ENCODE peak calls at places on chromosome 6, in four cellular contexts. One of them, this sample, is unnamed. For H3K27me3 and H3K4me1, the result is how much of the 10 kb centered on the place peaks cover.

GRCh38 chr6:101226677-101227135 is 166.8 kb upstream of the GRIK2 start:
- DNase-seq in mesenchymal stem cell: peak
- DNase-seq in PC-3: peak
- DNase-seq in esophagus squamous epithelium: no peak
- DNase-seq in this sample: no peak

GRCh38 chr6:39847216-39847615 is 55.0 kb downstream of the DAAM2 start:
- DNase-seq in mesenchymal stem cell: no peak
- DNase-seq in PC-3: no peak
- DNase-seq in esophagus squamous epithelium: no peak
- DNase-seq in this sample: peak

GRCh38 chr6:91273729-91274128 is 686.9 kb upstream of the MAP3K7 start:
- DNase-seq in mesenchymal stem cell: no peak
- DNase-seq in PC-3: no peak
- DNase-seq in esophagus squamous epithelium: no peak
- DNase-seq in this sample: no peak

GRCh38 chr6:52136055-52136454 is 48.6 kb upstream of the PKHD1 start:
- DNase-seq in mesenchymal stem cell: no peak
- DNase-seq in PC-3: no peak
- DNase-seq in esophagus squamous epithelium: no peak
- DNase-seq in this sample: no peak

GRCh38 chr6:169167581-169168301 is 85.9 kb downstream of the THBS2 start:
- DNase-seq in mesenchymal stem cell: peak
- DNase-seq in PC-3: no peak
- DNase-seq in esophagus squamous epithelium: no peak
- DNase-seq in this sample: peak

GRCh38 chr6:164283574-164283973 is 869.1 kb downstream of the QKI start:
- DNase-seq in mesenchymal stem cell: no peak
- DNase-seq in PC-3: no peak
- DNase-seq in esophagus squamous epithelium: no peak
- DNase-seq in this sample: no peak

GRCh38 chr6:137688230-137688971 is 178.7 kb upstream of the TNFAIP3 start:
- DNase-seq in mesenchymal stem cell: no peak
- DNase-seq in PC-3: no peak
- DNase-seq in esophagus squamous epithelium: no peak
- DNase-seq in this sample: no peak

GRCh38 chr6:158397578-158397977 is 85.3 kb downstream of the TULP4 start:
- DNase-seq in esophagus squamous epithelium: no peak
- DNase-seq in PC-3: no peak
- DNase-seq in mesenchymal stem cell: no peak
- DNase-seq in this sample: no peak

GRCh38 chr6:80690611-80691090 is 584.2 kb downstream of the BCKDHB start:
- DNase-seq in mesenchymal stem cell: peak
- DNase-seq in PC-3: no peak
- DNase-seq in esophagus squamous epithelium: no peak
- DNase-seq in this sample: no peak

GRCh38 chr6:1704711-1705110 is 95.0 kb downstream of the FOXC1 start:
- DNase-seq in PC-3: no peak
- DNase-seq in mesenchymal stem cell: no peak
- DNase-seq in esophagus squamous epithelium: no peak
- DNase-seq in this sample: no peak

GRCh38 chr6:69696273-69696672 is 100.5 kb downstream of the LMBRD1 start:
- DNase-seq in mesenchymal stem cell: peak
- DNase-seq in esophagus squamous epithelium: no peak
- DNase-seq in PC-3: peak
- DNase-seq in this sample: no peak

GRCh38 chr6:159444073-159444472 is 249.0 kb downstream of the SOD2 start:
- DNase-seq in esophagus squamous epithelium: no peak
- DNase-seq in PC-3: no peak
- DNase-seq in mesenchymal stem cell: no peak
- DNase-seq in this sample: no peak

GRCh38 chr6:47736083-47736700 is 37.8 kb downstream of the ADGRF4 start:
- DNase-seq in PC-3: peak
- DNase-seq in esophagus squamous epithelium: no peak
- DNase-seq in mesenchymal stem cell: no peak
- DNase-seq in this sample: no peak

GRCh38 chr6:90111387-90111786 is 185.3 kb downstream of the BACH2 start:
- DNase-seq in PC-3: no peak
- DNase-seq in mesenchymal stem cell: no peak
- DNase-seq in esophagus squamous epithelium: no peak
- DNase-seq in this sample: no peak

GRCh38 chr6:90109141-90109540 is 187.5 kb downstream of the BACH2 start:
- DNase-seq in PC-3: no peak
- DNase-seq in mesenchymal stem cell: no peak
- DNase-seq in esophagus squamous epithelium: no peak
- DNase-seq in this sample: no peak

GRCh38 chr6:90113389-90113788 is 183.3 kb downstream of the BACH2 start:
- DNase-seq in esophagus squamous epithelium: no peak
- DNase-seq in PC-3: no peak
- DNase-seq in mesenchymal stem cell: no peak
- DNase-seq in this sample: no peak

GRCh38 chr6:90107721-90108364 is 188.8 kb downstream of the BACH2 start:
- DNase-seq in PC-3: no peak
- DNase-seq in esophagus squamous epithelium: no peak
- DNase-seq in mesenchymal stem cell: no peak
- DNase-seq in this sample: no peak

DNA sequence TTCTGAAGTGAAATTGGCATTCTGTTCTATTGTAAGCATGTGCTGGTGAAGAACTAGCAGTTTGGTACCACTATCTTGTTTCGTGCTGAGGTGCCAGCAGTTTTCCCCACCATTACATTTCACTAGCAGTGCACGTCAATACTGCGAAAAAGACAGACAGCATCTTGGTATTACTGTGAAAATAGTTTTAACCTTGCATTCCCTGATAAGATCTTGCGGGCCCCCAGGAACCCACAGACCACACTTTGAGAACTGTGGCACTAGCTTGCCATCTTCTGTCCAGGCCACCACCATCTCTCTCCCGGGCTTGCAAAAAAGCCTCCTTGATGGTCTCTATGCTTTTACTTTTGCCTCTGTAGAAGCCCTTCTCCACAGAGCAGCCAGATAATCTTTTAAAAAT is 185.7 kb downstream of the BACH2 start:
- DNase-seq in esophagus squamous epithelium: no peak
- DNase-seq in PC-3: no peak
- DNase-seq in mesenchymal stem cell: no peak
- DNase-seq in this sample: no peak
- H3K27me3 ChIP-seq in esophagus squamous epithelium: under half
- H3K27me3 ChIP-seq in PC-3: under half
- H3K27me3 ChIP-seq in mesenchymal stem cell: under half
- H3K27me3 ChIP-seq in this sample: under half

GRCh38 chr6:117482240-117483003 is at the start of gene DCBLD1:
- DNase-seq in mesenchymal stem cell: peak
- DNase-seq in PC-3: peak
- DNase-seq in esophagus squamous epithelium: peak
- DNase-seq in this sample: peak

GRCh38 chr6:117484052-117484646 is 1.7 kb downstream of the DCBLD1 start:
- DNase-seq in mesenchymal stem cell: no peak
- DNase-seq in PC-3: no peak
- DNase-seq in esophagus squamous epithelium: no peak
- DNase-seq in this sample: no peak

GRCh38 chr6:117481926-117482239 is 591 bp upstream of the DCBLD1 start:
- DNase-seq in PC-3: no peak
- DNase-seq in mesenchymal stem cell: no peak
- DNase-seq in esophagus squamous epithelium: no peak
- DNase-seq in this sample: no peak

GRCh38 chr6:117483645-117484016 is 1.2 kb downstream of the DCBLD1 start:
- DNase-seq in PC-3: peak
- DNase-seq in esophagus squamous epithelium: no peak
- DNase-seq in mesenchymal stem cell: peak
- DNase-seq in this sample: no peak

DNA sequence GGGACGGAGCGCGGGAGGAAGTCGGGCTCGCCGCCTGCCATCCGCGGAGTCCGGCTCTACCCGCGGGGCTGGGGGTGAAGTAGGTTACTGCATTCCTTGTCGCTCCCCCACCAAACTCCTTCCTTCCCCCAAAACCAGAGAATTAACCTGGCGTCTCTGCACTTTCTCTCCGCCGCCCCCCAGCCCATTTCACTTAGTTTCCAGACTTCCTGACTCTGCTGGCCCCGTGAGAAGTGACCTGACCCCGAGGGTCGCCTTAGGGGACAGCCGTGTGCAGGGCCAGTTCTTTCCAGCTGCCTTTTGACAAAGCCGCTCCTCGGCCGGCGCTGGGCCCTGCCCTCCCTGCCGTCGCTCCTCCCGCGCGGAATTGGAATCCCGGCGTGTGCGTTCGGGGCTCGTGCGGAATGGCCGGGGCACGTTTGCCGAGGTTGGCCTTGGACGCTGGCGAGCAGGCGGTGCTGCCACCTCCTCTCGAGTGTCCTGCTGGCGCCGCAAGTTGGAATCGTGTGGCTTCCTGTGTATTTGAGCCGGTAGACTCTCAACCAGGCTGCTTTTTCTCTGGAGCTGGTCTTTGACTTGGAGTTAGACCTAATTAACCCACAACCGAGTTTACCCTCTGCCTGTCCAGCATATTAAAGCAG is 650 bp downstream of the DCBLD1 start:
- DNase-seq in esophagus squamous epithelium: no peak
- DNase-seq in mesenchymal stem cell: peak
- DNase-seq in PC-3: peak
- DNase-seq in this sample: peak
- H3K4me1 ChIP-seq in esophagus squamous epithelium: under half
- H3K4me1 ChIP-seq in mesenchymal stem cell: under half
- H3K4me1 ChIP-seq in PC-3: under half
- H3K4me1 ChIP-seq in this sample: under half

GRCh38 chr6:155583997-155584396 is 128.4 kb upstream of the NOX3 start:
- DNase-seq in mesenchymal stem cell: peak
- DNase-seq in PC-3: no peak
- DNase-seq in esophagus squamous epithelium: no peak
- DNase-seq in this sample: no peak

GRCh38 chr6:155582016-155582991 is 126.7 kb upstream of the NOX3 start:
- DNase-seq in mesenchymal stem cell: no peak
- DNase-seq in PC-3: no peak
- DNase-seq in esophagus squamous epithelium: no peak
- DNase-seq in this sample: no peak

GRCh38 chr6:155586036-155586557 is 130.5 kb upstream of the NOX3 start:
- DNase-seq in esophagus squamous epithelium: no peak
- DNase-seq in PC-3: no peak
- DNase-seq in mesenchymal stem cell: no peak
- DNase-seq in this sample: no peak

DNA sequence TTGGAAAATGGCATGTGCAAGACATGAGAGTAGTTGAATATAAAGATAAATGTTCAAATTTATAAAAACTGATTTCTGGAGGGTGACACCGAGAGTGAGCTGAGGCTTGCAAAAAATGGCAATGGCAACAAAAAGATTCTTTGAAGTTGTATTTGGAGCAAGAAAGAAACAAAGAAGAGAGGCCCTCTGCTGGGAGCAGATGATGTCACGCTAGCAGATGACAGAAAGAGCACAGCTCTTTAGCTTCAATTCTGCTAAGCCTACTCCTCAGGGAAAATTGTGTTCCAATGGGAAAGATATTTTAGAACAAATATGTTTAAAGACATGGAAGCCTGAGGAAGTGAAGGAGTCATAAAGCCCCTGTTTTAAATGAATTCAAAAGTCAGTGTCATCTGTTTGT is 125.3 kb upstream of the NOX3 start:
- DNase-seq in PC-3: no peak
- DNase-seq in mesenchymal stem cell: no peak
- DNase-seq in esophagus squamous epithelium: no peak
- DNase-seq in this sample: no peak
- H3K27me3 ChIP-seq in PC-3: under half
- H3K27me3 ChIP-seq in mesenchymal stem cell: under half
- H3K27me3 ChIP-seq in esophagus squamous epithelium: under half
- H3K27me3 ChIP-seq in this sample: under half

GRCh38 chr6:38033442-38033982 is 214.0 kb downstream of the ZFAND3 start:
- DNase-seq in mesenchymal stem cell: no peak
- DNase-seq in esophagus squamous epithelium: no peak
- DNase-seq in PC-3: no peak
- DNase-seq in this sample: no peak

GRCh38 chr6:38034269-38034914 is 214.9 kb downstream of the ZFAND3 start:
- DNase-seq in PC-3: peak
- DNase-seq in esophagus squamous epithelium: no peak
- DNase-seq in mesenchymal stem cell: peak
- DNase-seq in this sample: no peak

GRCh38 chr6:38025431-38025830 is 205.9 kb downstream of the ZFAND3 start:
- DNase-seq in mesenchymal stem cell: no peak
- DNase-seq in PC-3: peak
- DNase-seq in esophagus squamous epithelium: no peak
- DNase-seq in this sample: no peak

GRCh38 chr6:38027685-38028373 is 208.3 kb downstream of the ZFAND3 start:
- DNase-seq in esophagus squamous epithelium: no peak
- DNase-seq in PC-3: no peak
- DNase-seq in mesenchymal stem cell: peak
- DNase-seq in this sample: no peak

GRCh38 chr6:38030380-38030779 is 210.9 kb downstream of the ZFAND3 start:
- DNase-seq in PC-3: no peak
- DNase-seq in mesenchymal stem cell: no peak
- DNase-seq in esophagus squamous epithelium: no peak
- DNase-seq in this sample: no peak
- H3K4me1 ChIP-seq in PC-3: under half
- H3K4me1 ChIP-seq in mesenchymal stem cell: under half
- H3K4me1 ChIP-seq in esophagus squamous epithelium: under half
- H3K4me1 ChIP-seq in this sample: under half